ENCODE peak calls at places on chromosomes 5 and 9, in five cellular contexts. One of them, this sample, is unnamed.

GRCh38 chr5:149580808-149581191 is 498 bp upstream of the ARHGEF37 start:
- DNase-seq in heart left ventricle: no peak
- DNase-seq in AG09319: no peak
- DNase-seq in neural crest cell: no peak
- DNase-seq in hepatocyte: no peak
- DNase-seq in this sample: no peak

GRCh38 chr5:31738199-31738598 is 99.3 kb downstream of the PDZD2 start:
- DNase-seq in heart left ventricle: no peak
- DNase-seq in AG09319: no peak
- DNase-seq in neural crest cell: no peak
- DNase-seq in hepatocyte: no peak
- DNase-seq in this sample: no peak

GRCh38 chr9:1962588-1963134 is 52.5 kb upstream of the SMARCA2 start:
- DNase-seq in heart left ventricle: no peak
- DNase-seq in AG09319: no peak
- DNase-seq in neural crest cell: no peak
- DNase-seq in hepatocyte: no peak
- DNase-seq in this sample: no peak

GRCh38 chr5:141861194-141861593 is 17.0 kb downstream of the PCDH1 start:
- DNase-seq in heart left ventricle: no peak
- DNase-seq in AG09319: no peak
- DNase-seq in neural crest cell: no peak
- DNase-seq in hepatocyte: no peak
- DNase-seq in this sample: no peak

GRCh38 chr5:40842351-40842750 is 1.2 kb downstream of the CARD6 start:
- DNase-seq in heart left ventricle: no peak
- DNase-seq in AG09319: no peak
- DNase-seq in neural crest cell: no peak
- DNase-seq in hepatocyte: no peak
- DNase-seq in this sample: no peak

GRCh38 chr5:94463739-94464138 is 154.7 kb downstream of the KIAA0825 start:
- DNase-seq in heart left ventricle: no peak
- DNase-seq in AG09319: peak; percentile 61
- DNase-seq in neural crest cell: no peak
- DNase-seq in hepatocyte: no peak
- DNase-seq in this sample: no peak

GRCh38 chr5:107672212-107673105 is 1.7 kb upstream of the EFNA5 start:
- DNase-seq in heart left ventricle: peak; percentile 76
- DNase-seq in AG09319: peak; percentile 85
- DNase-seq in neural crest cell: peak; percentile 69
- DNase-seq in hepatocyte: peak; percentile 94
- DNase-seq in this sample: peak; percentile 94

GRCh38 chr5:96330532-96331140 is 102.4 kb downstream of the PCSK1 start:
- DNase-seq in heart left ventricle: no peak
- DNase-seq in AG09319: no peak
- DNase-seq in neural crest cell: no peak
- DNase-seq in hepatocyte: no peak
- DNase-seq in this sample: no peak

GRCh38 chr9:91949946-91950664 is at the start of gene ROR2:
- DNase-seq in heart left ventricle: peak; percentile 63
- DNase-seq in AG09319: no peak
- DNase-seq in neural crest cell: peak; percentile 82
- DNase-seq in hepatocyte: peak; percentile 94
- DNase-seq in this sample: no peak

GRCh38 chr9:95722141-95722540 is 153.3 kb upstream of the ERCC6L2 start:
- DNase-seq in heart left ventricle: no peak
- DNase-seq in AG09319: no peak
- DNase-seq in neural crest cell: no peak
- DNase-seq in hepatocyte: no peak
- DNase-seq in this sample: no peak

GRCh38 chr5:153711755-153712154 is 221.3 kb downstream of the GRIA1 start:
- DNase-seq in heart left ventricle: no peak
- DNase-seq in AG09319: no peak
- DNase-seq in neural crest cell: no peak
- DNase-seq in hepatocyte: no peak
- DNase-seq in this sample: no peak

GRCh38 chr5:159338143-159338542 is 7.9 kb upstream of the IL12B start:
- DNase-seq in heart left ventricle: no peak
- DNase-seq in AG09319: no peak
- DNase-seq in neural crest cell: no peak
- DNase-seq in hepatocyte: no peak
- DNase-seq in this sample: no peak

GRCh38 chr5:169268019-169268418 is 32.9 kb downstream of the SLIT3 start:
- DNase-seq in heart left ventricle: no peak
- DNase-seq in AG09319: peak; percentile 91
- DNase-seq in neural crest cell: no peak
- DNase-seq in hepatocyte: no peak
- DNase-seq in this sample: no peak

GRCh38 chr5:169263591-169263990 is 37.3 kb downstream of the SLIT3 start:
- DNase-seq in heart left ventricle: no peak
- DNase-seq in AG09319: no peak
- DNase-seq in neural crest cell: no peak
- DNase-seq in hepatocyte: no peak
- DNase-seq in this sample: no peak

GRCh38 chr5:169270827-169271226 is 30.1 kb downstream of the SLIT3 start:
- DNase-seq in heart left ventricle: no peak
- DNase-seq in AG09319: no peak
- DNase-seq in neural crest cell: no peak
- DNase-seq in hepatocyte: no peak
- DNase-seq in this sample: no peak

GRCh38 chr5:169265888-169266287 is 35.1 kb downstream of the SLIT3 start:
- DNase-seq in heart left ventricle: no peak
- DNase-seq in AG09319: no peak
- DNase-seq in neural crest cell: no peak
- DNase-seq in hepatocyte: no peak
- DNase-seq in this sample: no peak
- TF ChIP-seq CTCF in heart left ventricle: no peak
- TF ChIP-seq CTCF in AG09319: no peak
- TF ChIP-seq CTCF in neural crest cell: peak; percentile 36
- TF ChIP-seq CTCF in hepatocyte: peak; percentile 30
- TF ChIP-seq CTCF in this sample: peak; percentile 67

GRCh38 chr9:107425110-107426025 is 64.2 kb downstream of the KLF4 start:
- DNase-seq in heart left ventricle: peak; percentile 75
- DNase-seq in AG09319: peak; percentile 57
- DNase-seq in neural crest cell: peak; percentile 78
- DNase-seq in hepatocyte: peak; percentile 83
- DNase-seq in this sample: no peak

GRCh38 chr9:107423540-107423939 is 66.0 kb downstream of the KLF4 start:
- DNase-seq in heart left ventricle: no peak
- DNase-seq in AG09319: no peak
- DNase-seq in neural crest cell: no peak
- DNase-seq in hepatocyte: no peak
- DNase-seq in this sample: no peak

GRCh38 chr9:107426126-107426525 is 63.4 kb downstream of the KLF4 start:
- DNase-seq in heart left ventricle: no peak
- DNase-seq in AG09319: no peak
- DNase-seq in neural crest cell: no peak
- DNase-seq in hepatocyte: no peak
- DNase-seq in this sample: no peak

DNA sequence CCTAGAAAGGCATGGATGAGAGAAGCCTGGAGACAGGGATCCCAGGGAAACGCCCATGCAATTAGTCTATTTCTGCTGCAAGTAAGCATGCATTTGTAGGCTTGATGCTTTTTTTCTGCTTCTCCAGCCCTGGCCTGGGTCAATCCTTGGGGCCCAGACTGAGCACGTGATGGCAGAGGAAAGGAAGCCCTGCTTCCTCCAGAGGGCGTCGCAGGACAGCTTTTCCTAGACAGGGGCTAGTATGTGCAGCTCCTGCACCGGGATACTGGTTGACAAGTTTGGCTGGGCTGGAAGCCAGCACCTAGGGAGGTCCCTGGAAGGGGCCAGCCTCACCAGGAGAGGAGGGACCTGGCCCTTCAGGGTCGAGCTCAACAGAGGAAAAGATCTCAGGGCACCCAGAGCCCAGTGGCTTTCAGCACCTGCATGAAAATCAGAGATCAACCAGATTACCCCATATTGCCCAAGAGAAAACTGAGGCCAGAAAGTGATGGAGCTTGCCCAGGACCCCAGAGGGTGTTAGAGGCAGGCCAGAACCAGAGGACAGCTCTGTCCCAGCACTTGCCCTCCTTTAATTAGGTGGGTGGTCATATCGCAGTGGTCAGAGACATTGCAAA is 67.3 kb downstream of the KLF4 start:
- DNase-seq in heart left ventricle: peak; percentile 54
- DNase-seq in AG09319: peak; percentile 40
- DNase-seq in neural crest cell: peak; percentile 68
- DNase-seq in hepatocyte: peak; percentile 90
- DNase-seq in this sample: peak; percentile 86
- TF ChIP-seq CTCF in heart left ventricle: peak; percentile 44
- TF ChIP-seq CTCF in AG09319: peak; percentile 75
- TF ChIP-seq CTCF in neural crest cell: peak; percentile 75
- TF ChIP-seq CTCF in hepatocyte: peak; percentile 76
- TF ChIP-seq CTCF in this sample: peak; percentile 80

GRCh38 chr5:172636279-172637050 is 4.6 kb upstream of the NEURL1B start:
- DNase-seq in heart left ventricle: no peak
- DNase-seq in AG09319: no peak
- DNase-seq in neural crest cell: no peak
- DNase-seq in hepatocyte: no peak
- DNase-seq in this sample: no peak
- TF ChIP-seq CTCF in heart left ventricle: no peak
- TF ChIP-seq CTCF in AG09319: no peak
- TF ChIP-seq CTCF in neural crest cell: no peak
- TF ChIP-seq CTCF in hepatocyte: no peak
- TF ChIP-seq CTCF in this sample: no peak

GRCh38 chr9:121929893-121930875 is 162.9 kb downstream of the TTLL11 start:
- DNase-seq in heart left ventricle: no peak
- DNase-seq in AG09319: no peak
- DNase-seq in neural crest cell: peak; percentile 20
- DNase-seq in hepatocyte: no peak
- DNase-seq in this sample: no peak
- TF ChIP-seq CTCF in heart left ventricle: no peak
- TF ChIP-seq CTCF in AG09319: no peak
- TF ChIP-seq CTCF in neural crest cell: peak; percentile 48
- TF ChIP-seq CTCF in hepatocyte: no peak
- TF ChIP-seq CTCF in this sample: peak; percentile 43

GRCh38 chr5:39053189-39053588 is 21.0 kb downstream of the RICTOR start:
- DNase-seq in heart left ventricle: no peak
- DNase-seq in AG09319: no peak
- DNase-seq in neural crest cell: no peak
- DNase-seq in hepatocyte: no peak
- DNase-seq in this sample: no peak
- TF ChIP-seq CTCF in heart left ventricle: no peak
- TF ChIP-seq CTCF in AG09319: no peak
- TF ChIP-seq CTCF in neural crest cell: no peak
- TF ChIP-seq CTCF in hepatocyte: no peak
- TF ChIP-seq CTCF in this sample: no peak

DNA sequence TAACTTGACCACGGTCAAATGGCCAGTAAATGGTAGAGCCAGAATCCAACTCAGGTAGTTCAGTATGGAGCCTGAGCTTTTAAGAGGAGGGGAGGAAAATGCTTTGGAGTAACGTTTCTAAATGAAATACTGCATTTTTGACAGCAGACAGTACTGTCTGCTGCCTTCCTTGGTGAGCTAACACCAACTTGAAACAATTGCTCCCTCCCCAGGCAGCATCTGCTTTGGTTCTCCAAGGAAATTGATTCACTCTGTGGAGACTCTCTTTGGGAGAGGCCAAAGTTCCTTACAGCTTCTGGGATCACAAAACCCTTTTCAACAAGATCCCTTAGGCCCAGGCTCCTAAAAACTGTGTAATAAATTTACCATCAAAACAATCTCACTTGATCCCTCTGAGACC is 75.2 kb upstream of the SSBP2 start:
- DNase-seq in heart left ventricle: no peak
- DNase-seq in AG09319: no peak
- DNase-seq in neural crest cell: no peak
- DNase-seq in hepatocyte: no peak
- DNase-seq in this sample: no peak
- TF ChIP-seq CTCF in heart left ventricle: no peak
- TF ChIP-seq CTCF in AG09319: no peak
- TF ChIP-seq CTCF in neural crest cell: no peak
- TF ChIP-seq CTCF in hepatocyte: no peak
- TF ChIP-seq CTCF in this sample: peak; percentile 61

GRCh38 chr9:127526655-127527559 is 75.6 kb downstream of the LRSAM1 start:
- DNase-seq in heart left ventricle: no peak
- DNase-seq in AG09319: no peak
- DNase-seq in neural crest cell: no peak
- DNase-seq in hepatocyte: no peak
- DNase-seq in this sample: no peak

GRCh38 chr9:127523312-127523851 is 72.1 kb downstream of the LRSAM1 start:
- DNase-seq in heart left ventricle: peak; percentile 16
- DNase-seq in AG09319: no peak
- DNase-seq in neural crest cell: no peak
- DNase-seq in hepatocyte: no peak
- DNase-seq in this sample: no peak

GRCh38 chr9:127527560-127528268 is 76.4 kb downstream of the LRSAM1 start:
- DNase-seq in heart left ventricle: no peak
- DNase-seq in AG09319: no peak
- DNase-seq in neural crest cell: no peak
- DNase-seq in hepatocyte: no peak
- DNase-seq in this sample: no peak

GRCh38 chr9:127524373-127524772 is 73.1 kb downstream of the LRSAM1 start:
- DNase-seq in heart left ventricle: no peak
- DNase-seq in AG09319: no peak
- DNase-seq in neural crest cell: peak; percentile 29
- DNase-seq in hepatocyte: no peak
- DNase-seq in this sample: no peak

DNA sequence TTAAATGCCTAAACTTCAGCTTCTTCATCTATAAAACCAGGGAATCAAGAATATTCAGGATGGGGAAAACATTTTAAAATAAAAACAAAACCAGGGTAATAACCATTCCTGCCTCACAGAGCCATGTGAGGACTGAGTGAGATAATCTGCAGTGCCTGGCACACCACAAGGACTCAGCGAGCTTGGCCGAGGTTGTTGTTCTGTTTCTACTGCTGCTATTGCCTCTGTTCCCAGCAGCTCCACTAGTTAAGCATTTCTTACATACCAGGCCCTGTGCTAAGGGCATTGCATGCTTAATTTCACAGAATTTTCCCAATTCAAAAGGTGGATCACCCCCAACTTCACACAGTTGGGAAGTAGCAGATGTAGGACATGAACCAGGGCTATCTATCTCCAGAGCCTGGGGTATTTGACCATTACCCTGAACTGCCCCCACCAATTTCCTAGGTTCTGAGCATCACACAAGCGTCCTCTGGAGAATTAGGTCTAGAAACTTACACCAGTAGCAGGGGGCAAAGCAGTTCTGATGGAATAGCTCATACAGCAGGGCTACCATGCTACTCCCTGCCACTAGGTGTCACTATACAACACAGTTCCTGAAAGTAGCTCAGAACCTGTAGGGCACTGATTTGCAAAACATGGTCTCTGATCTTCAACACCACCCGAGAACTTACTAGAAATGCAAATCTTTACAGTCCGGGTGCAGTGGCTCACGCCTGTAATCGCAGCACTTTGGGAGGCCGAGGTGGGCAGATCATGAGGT is 74.3 kb downstream of the LRSAM1 start:
- DNase-seq in heart left ventricle: peak; percentile 23
- DNase-seq in AG09319: no peak
- DNase-seq in neural crest cell: no peak
- DNase-seq in hepatocyte: no peak
- DNase-seq in this sample: no peak
- TF ChIP-seq CTCF in heart left ventricle: peak; percentile 68
- TF ChIP-seq CTCF in AG09319: peak; percentile 64
- TF ChIP-seq CTCF in neural crest cell: peak; percentile 70
- TF ChIP-seq CTCF in hepatocyte: peak; percentile 35
- TF ChIP-seq CTCF in this sample: peak; percentile 82

This sample was measured in chondrocyte.